ENCODE peak calls at places on chromosomes 1 and 21, in nine cellular contexts. U is A673; B is DMS153; P is progenitor cell of endocrine pancreas; F is EH; L is AG08396; S is LNCaP clone FGC; E is breast epithelium; O is stimulated activated CD4-positive, alpha-beta T cell treated with anti-CD3 and anti-CD28 coated beads, Interleukin-4, amount 100 ng/mL, for 1 hour. K is an unnamed sample.

GRCh38 chr21:35280221-35280620 is 231.1 kb upstream of the RUNX1 start:
- DNase-seq in U (no peak), F (no peak), S (no peak), O (no peak), E (no peak), P (no peak), B (no peak), L (no peak), K (no peak)

GRCh38 chr1:10917513-10918454 is 94.7 kb upstream of the TARDBP start:
- DNase-seq in E (no peak), P (no peak), F (no peak), U (no peak), S (no peak), O (no peak), B (no peak), L (no peak), K (no peak)

GRCh38 chr1:844472-845026 is 79.2 kb upstream of the SAMD11 start:
- DNase-seq in E (no peak), L (no peak), F (no peak), O (peak; percentile 19), U (no peak), P (no peak), S (no peak), B (no peak), K (no peak)

GRCh38 chr1:21050031-21050430 is 126.7 kb downstream of the EIF4G3 start:
- DNase-seq in S (peak; percentile 51), F (peak; percentile 66), B (no peak), P (no peak), U (no peak), E (no peak), L (peak; percentile 30), O (no peak), K (no peak)

GRCh38 chr1:153985341-153985912 is 712 bp downstream of the RAB13 start:
- DNase-seq in F (peak; percentile 81), L (peak; percentile 62), B (no peak), P (no peak), S (no peak), E (no peak), U (peak; percentile 86), O (peak; percentile 61), K (no peak)

GRCh38 chr1:117346206-117346928 is 20.9 kb upstream of the MAN1A2 start:
- DNase-seq in U (no peak), S (no peak), L (no peak), P (no peak), F (no peak), E (no peak), O (no peak), B (peak; percentile 91), K (peak; percentile 40)

GRCh38 chr1:223230161-223230881 is 87.3 kb upstream of the TLR5 start:
- DNase-seq in L (peak; percentile 74), U (no peak), E (no peak), F (peak; percentile 91), B (no peak), P (no peak), S (no peak), O (no peak), K (no peak)

GRCh38 chr1:93661829-93662474 is 19.7 kb downstream of the BCAR3 start:
- DNase-seq in B (no peak), L (peak; percentile 64), F (peak; percentile 90), P (no peak), S (no peak), O (no peak), E (no peak), U (peak; percentile 25), K (no peak)

GRCh38 chr1:221543529-221544120 is 198.3 kb downstream of the DUSP10 start:
- DNase-seq in O (no peak), P (no peak), F (peak; percentile 51), L (peak; percentile 38), E (no peak), B (peak; percentile 23), U (no peak), S (no peak), K (no peak)

GRCh38 chr1:16243408-16243690 is 6.4 kb upstream of the CPLANE2 start:
- DNase-seq in S (no peak), O (no peak), B (no peak), U (no peak), F (no peak), E (no peak), L (no peak), P (no peak), K (no peak)

GRCh38 chr1:62131093-62131725 is 63.4 kb upstream of the L1TD1 start:
- DNase-seq in P (peak; percentile 25), U (peak; percentile 80), O (no peak), E (no peak), B (peak; percentile 3), S (no peak), F (peak; percentile 68), L (peak; percentile 70), K (peak; percentile 30)

GRCh38 chr1:22506130-22506692 is 54.6 kb downstream of the ZBTB40 start:
- DNase-seq in B (no peak), E (no peak), O (no peak), L (no peak), F (no peak), U (no peak), S (no peak), P (no peak), K (no peak)

GRCh38 chr1:24503870-24504523 is 1.4 kb downstream of the RCAN3 start:
- DNase-seq in F (no peak), P (no peak), S (no peak), L (no peak), E (no peak), B (no peak), U (no peak), O (no peak), K (no peak)

GRCh38 chr1:109903371-109903930 is 7.2 kb upstream of the CSF1 start:
- DNase-seq in U (no peak), O (no peak), E (no peak), F (no peak), L (no peak), S (no peak), B (no peak), P (no peak), K (no peak)

GRCh38 chr1:111593403-111594127 is 26.0 kb upstream of the RAP1A start:
- DNase-seq in U (no peak), B (no peak), S (no peak), L (peak; percentile 12), F (peak; percentile 37), O (no peak), E (no peak), P (no peak), K (no peak)

GRCh38 chr1:36609241-36610027 is 126.7 kb upstream of the CSF3R start:
- DNase-seq in E (no peak), F (peak; percentile 44), U (peak; percentile 82), O (peak; percentile 9), P (peak; percentile 37), S (peak; percentile 10), L (peak; percentile 70), B (peak; percentile 85), K (peak; percentile 36)